ENCODE peak calls at places on chromosomes 3 and 15, in five cellular contexts. W is K562, R is GM12878, M is HCT116, I is H1. L is an unnamed sample.

GRCh38 chr3:106590259-106590658 is 721.4 kb upstream of the CBLB start:
- DNase-seq in W (no peak), R (no peak), M (no peak), I (no peak), L (no peak)

GRCh38 chr3:27657404-27657803 is 64.7 kb downstream of the EOMES start:
- DNase-seq in W (no peak), R (no peak), M (no peak), I (no peak), L (no peak)

GRCh38 chr15:89670985-89671560 is 8.1 kb downstream of the PLIN1 start:
- DNase-seq in W (no peak), R (no peak), M (no peak), I (no peak), L (peak)

GRCh38 chr3:122102191-122102935 is 47.2 kb downstream of the CD86 start:
- DNase-seq in W (no peak), R (peak), M (no peak), I (no peak), L (no peak)

GRCh38 chr3:50230833-50231125 is 5.2 kb upstream of the GNAI2 start:
- DNase-seq in W (no peak), R (no peak), M (no peak), I (no peak), L (no peak)

GRCh38 chr15:61327019-61327631 is 98.0 kb upstream of the RORA start:
- DNase-seq in W (no peak), R (peak), M (no peak), I (no peak), L (no peak)

GRCh38 chr15:38461089-38461833 is 7.3 kb downstream of the FAM98B start:
- DNase-seq in W (peak), R (no peak), M (no peak), I (no peak), L (no peak)

GRCh38 chr3:30268288-30268687 is 338.1 kb upstream of the TGFBR2 start:
- DNase-seq in W (no peak), R (no peak), M (no peak), I (no peak), L (no peak)

GRCh38 chr3:49173116-49173791 is 1.9 kb downstream of the KLHDC8B start:
- DNase-seq in W (peak), R (no peak), M (no peak), I (no peak), L (no peak)

GRCh38 chr3:156400062-156400461 is 154.9 kb downstream of the SSR3 start:
- DNase-seq in W (no peak), R (no peak), M (no peak), I (no peak), L (no peak)

GRCh38 chr15:44045661-44046060 is 149.4 kb downstream of the FRMD5 start:
- DNase-seq in W (no peak), R (no peak), M (no peak), I (no peak), L (no peak)

GRCh38 chr15:79339588-79340314 is 28.8 kb downstream of the TMED3 start:
- DNase-seq in W (peak), R (no peak), M (peak), I (no peak), L (peak)

GRCh38 chr15:66253643-66254363 is at the start of gene MEGF11:
- DNase-seq in W (peak), R (no peak), M (no peak), I (no peak), L (peak)

GRCh38 chr15:100008258-100008657 is 275.0 kb upstream of the LYSMD4 start:
- DNase-seq in W (no peak), R (no peak), M (no peak), I (no peak), L (no peak)

GRCh38 chr3:197367081-197367780 is 68.8 kb upstream of the DLG1 start:
- DNase-seq in W (no peak), R (no peak), M (no peak), I (no peak), L (peak)

GRCh38 chr15:62125763-62126162 is 39.3 kb downstream of the C2CD4B start:
- DNase-seq in W (peak), R (no peak), M (peak), I (no peak), L (peak)

GRCh38 chr3:23937296-23937695 is 7.8 kb upstream of the NR1D2 start:
- DNase-seq in W (no peak), R (no peak), M (no peak), I (no peak), L (no peak)

GRCh38 chr3:67459131-67459530 is 195.3 kb downstream of the SUCLG2 start:
- DNase-seq in W (no peak), R (no peak), M (no peak), I (no peak), L (no peak)

GRCh38 chr3:31364188-31364587 is 168.5 kb upstream of the STT3B start:
- DNase-seq in W (no peak), R (no peak), M (no peak), I (no peak), L (no peak)

GRCh38 chr15:99603828-99604227 is 38.0 kb downstream of the MEF2A start:
- DNase-seq in W (no peak), R (no peak), M (no peak), I (no peak), L (no peak)

DNA sequence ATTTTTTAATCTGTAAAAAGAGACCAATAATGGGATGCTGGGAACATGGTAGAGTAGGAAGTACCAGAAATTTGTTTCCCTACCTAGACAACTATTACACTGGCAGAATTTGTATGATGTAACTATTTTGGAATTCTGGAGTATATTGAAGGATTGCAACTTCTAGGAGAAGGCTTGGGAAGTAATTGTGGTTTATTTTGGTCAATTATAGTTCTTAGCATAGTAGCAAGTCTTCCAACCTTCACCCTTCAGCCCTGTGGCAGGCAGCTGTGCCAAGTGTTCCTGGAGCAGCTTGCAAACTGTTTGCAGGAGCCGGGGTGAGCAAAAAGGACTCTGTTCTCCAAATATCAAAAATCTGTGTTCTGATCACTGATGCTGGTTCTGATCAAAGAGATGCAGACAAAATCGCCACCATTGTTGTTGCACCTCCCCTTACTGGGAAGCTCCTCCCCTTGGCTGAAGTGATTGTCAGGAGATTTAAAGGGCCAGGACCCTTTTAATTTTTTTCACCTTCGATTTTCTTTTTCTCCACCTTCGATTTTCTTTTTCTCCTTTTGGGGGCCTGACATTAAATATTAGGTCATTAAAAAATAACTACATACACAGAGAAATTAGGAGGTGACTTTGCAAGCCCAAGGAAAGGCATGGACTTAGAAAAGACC is 363.3 kb downstream of the SLC9A9 start:
- DNase-seq in W (peak), R (no peak), M (peak), I (no peak), L (peak)
- TF ChIP-seq JUND in W (no peak), R (no peak), M (no peak), I (no peak), L (no peak)

GRCh38 chr3:124700880-124701684 is 29.2 kb upstream of the UMPS start:
- DNase-seq in W (no peak), R (no peak), M (no peak), I (no peak), L (no peak)
- TF ChIP-seq JUND in W (no peak), R (no peak), M (no peak), I (no peak), L (no peak)

GRCh38 chr15:45378149-45378912 is at the start of gene GATM:
- DNase-seq in W (no peak), R (peak), M (no peak), I (no peak), L (peak)

GRCh38 chr15:45376300-45376928 is 1.9 kb downstream of the GATM start:
- DNase-seq in W (no peak), R (no peak), M (no peak), I (no peak), L (no peak)

GRCh38 chr15:45378913-45379262 is 544 bp upstream of the GATM start:
- DNase-seq in W (no peak), R (no peak), M (no peak), I (no peak), L (no peak)

GRCh38 chr15:45376967-45377629 is 1.2 kb downstream of the GATM start:
- DNase-seq in W (no peak), R (no peak), M (no peak), I (no peak), L (no peak)

DNA sequence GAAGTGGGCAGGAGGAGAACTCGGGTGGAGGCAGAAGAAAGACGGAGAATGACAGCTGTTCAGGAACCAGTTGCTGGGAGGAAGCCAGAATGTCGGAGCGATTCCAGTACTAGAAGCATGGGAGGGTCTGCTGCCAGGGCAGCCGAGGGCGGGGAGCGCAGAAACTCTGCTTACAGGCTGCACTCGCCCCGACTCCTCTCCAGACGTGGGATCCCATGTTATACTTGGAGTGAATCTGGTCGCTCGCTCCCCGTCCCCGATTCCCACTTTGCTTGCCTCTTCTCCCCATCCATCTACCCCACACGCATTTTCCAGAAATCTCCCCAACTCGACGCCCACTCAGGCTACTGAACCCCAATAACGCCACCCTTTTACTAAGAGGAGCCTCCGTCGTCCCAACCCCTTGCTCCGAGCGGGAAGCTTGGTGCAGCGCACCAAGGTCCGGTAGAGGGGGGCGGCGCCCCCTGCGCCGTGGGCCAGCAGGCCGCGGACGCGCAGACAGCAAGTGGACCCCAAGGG is 655 bp downstream of the GATM start:
- DNase-seq in W (no peak), R (no peak), M (no peak), I (no peak), L (no peak)
- TF ChIP-seq JUND in W (no peak), R (no peak), M (no peak), I (no peak), L (no peak)

DNA sequence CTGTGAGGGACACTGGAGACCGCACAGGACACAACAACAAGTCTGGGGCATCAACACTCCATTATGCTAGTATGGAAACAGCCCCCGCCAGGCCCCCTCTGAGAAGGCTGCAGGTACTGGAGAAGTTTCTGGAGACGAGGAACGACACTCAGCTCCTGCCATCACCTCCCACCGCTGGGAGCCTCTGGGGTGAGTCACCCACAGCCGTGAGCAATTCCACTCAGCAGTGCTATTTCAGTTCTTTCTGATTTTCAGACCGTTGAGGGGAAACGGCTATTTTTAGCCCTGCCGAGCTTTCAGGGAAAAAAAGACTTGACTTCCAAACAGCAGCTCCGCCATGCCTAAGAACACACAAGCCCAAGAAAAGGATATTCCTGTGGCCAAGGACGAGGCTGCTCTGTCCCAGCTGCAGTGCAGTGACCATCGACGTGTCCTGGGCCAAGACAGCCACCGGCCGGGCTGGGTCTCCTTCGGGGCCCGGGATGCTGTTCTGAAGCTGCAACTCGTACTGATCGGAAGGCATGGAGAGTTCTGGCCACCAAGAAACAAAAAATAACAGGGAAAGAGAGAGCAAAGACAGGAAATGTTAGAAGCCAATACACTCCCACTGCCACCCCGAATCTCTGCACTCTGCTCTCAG is 40.8 kb downstream of the NUP210 start:
- DNase-seq in W (no peak), R (no peak), M (no peak), I (no peak), L (no peak)
- TF ChIP-seq JUND in W (no peak), R (no peak), M (no peak), I (no peak), L (no peak)

DNA sequence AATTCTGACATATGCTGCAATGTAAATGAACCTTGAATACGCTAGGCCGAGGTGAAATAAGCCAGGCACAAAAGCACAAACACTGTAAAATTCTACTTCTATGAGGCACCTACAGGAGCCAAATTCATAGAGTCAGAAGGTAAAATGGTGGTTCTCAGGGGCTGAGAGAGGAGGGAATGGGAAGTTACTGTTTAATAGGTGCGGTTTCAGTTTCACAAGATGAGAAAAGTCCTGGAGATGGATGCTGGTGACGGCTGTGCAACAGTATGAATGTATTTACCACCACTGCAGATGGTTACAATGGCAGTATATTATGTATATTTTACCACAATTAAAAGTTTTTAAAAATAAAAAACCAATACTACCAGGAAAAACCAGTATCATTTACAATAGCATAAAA is 4.0 kb downstream of the TNK2 start:
- DNase-seq in W (no peak), R (no peak), M (no peak), I (no peak), L (no peak)
- TF ChIP-seq JUND in W (no peak), R (no peak), M (no peak), I (no peak), L (no peak)